ENCODE peak calls at places on chromosomes 16 and 17, in eight cellular contexts. S is A172; W is NCI-H748 treated with DMSO at 0.1 percent for 48 hours; H is osteocyte; X is stimulated activated CD8-positive, alpha-beta memory T cell treated with anti-CD3 and anti-CD28 coated beads, Interleukin-4, amount 100 ng/mL, for 1 hour; U is stimulated activated CD4-positive, alpha-beta T cell treated with anti-CD3 and anti-CD28 coated beads, Interleukin-2, amount 100 ng/mL, for 48 hours; O is NCI-H2107; R is left ventricle myocardium inferior. P is an unnamed sample.

GRCh38 chr17:29664743-29665479 is 42.2 kb upstream of the CORO6 start:
- DNase-seq in H (no peak), O (no peak), X (no peak), S (peak), R (no peak), U (no peak), W (no peak), P (no peak)

GRCh38 chr17:59160203-59161025 is 4.9 kb downstream of the PRR11 start:
- DNase-seq in H (no peak), X (no peak), O (no peak), W (no peak), U (no peak), S (no peak), R (no peak), P (no peak)

GRCh38 chr17:45873728-45874127 is 20.6 kb upstream of the MAPT start:
- DNase-seq in R (no peak), S (no peak), X (no peak), U (no peak), W (no peak), O (no peak), H (no peak), P (no peak)

GRCh38 chr16:13997933-13998332 is 73.2 kb upstream of the MRTFB start:
- DNase-seq in X (no peak), H (no peak), S (no peak), W (peak), O (peak), R (no peak), U (no peak), P (peak)

GRCh38 chr16:12573730-12574383 is 229.8 kb downstream of the CPPED1 start:
- DNase-seq in X (peak), S (peak), U (peak), O (no peak), R (peak), W (peak), H (no peak), P (peak)

GRCh38 chr16:51129105-51129504 is 22.0 kb downstream of the SALL1 start:
- DNase-seq in W (no peak), R (no peak), O (no peak), U (no peak), S (no peak), X (no peak), H (no peak), P (no peak)

GRCh38 chr16:71600822-71601221 is 23.9 kb upstream of the TAT start:
- DNase-seq in R (no peak), H (no peak), W (no peak), S (no peak), X (no peak), O (no peak), U (no peak), P (no peak)

GRCh38 chr16:82082543-82083244 is 47.6 kb downstream of the HSD17B2 start:
- DNase-seq in W (no peak), O (no peak), U (no peak), X (no peak), H (no peak), S (peak), R (no peak), P (no peak)

GRCh38 chr16:49924078-49924477 is 68.2 kb upstream of the ZNF423 start:
- DNase-seq in U (no peak), S (peak), H (no peak), O (no peak), W (no peak), R (no peak), X (no peak), P (peak)

GRCh38 chr17:7393613-7394451 is 493 bp downstream of the PLSCR3 start:
- DNase-seq in U (no peak), H (no peak), X (peak), R (peak), O (no peak), S (peak), W (peak), P (no peak)

GRCh38 chr17:1608676-1609075 is 20.0 kb downstream of the SLC43A2 start:
- DNase-seq in X (no peak), W (no peak), S (no peak), O (no peak), H (no peak), U (no peak), R (no peak), P (no peak)

GRCh38 chr16:8572919-8573724 is 17.2 kb downstream of the TMEM114 start:
- DNase-seq in W (no peak), X (no peak), H (no peak), S (peak), U (no peak), O (no peak), R (no peak), P (peak)

GRCh38 chr16:88131256-88131655 is 180.0 kb downstream of the BANP start:
- DNase-seq in R (no peak), X (no peak), O (no peak), S (no peak), U (no peak), W (no peak), H (no peak), P (no peak)

GRCh38 chr17:7512105-7512504 is 27.9 kb downstream of the POLR2A start:
- DNase-seq in S (no peak), H (no peak), R (no peak), X (no peak), U (no peak), W (no peak), O (no peak), P (no peak)

GRCh38 chr17:45813051-45813731 is 29.1 kb downstream of the CRHR1 start:
- DNase-seq in R (no peak), U (no peak), X (no peak), W (no peak), O (no peak), H (no peak), S (no peak), P (no peak)

P was measured in Jurkat, Clone E6-1.